ENCODE peak calls at places on chromosome 21, in eight cellular contexts. One of them, this sample, is unnamed.

GRCh38 chr21:38839683-38840286 is 34.1 kb downstream of the ETS2 start:
- DNase-seq in bronchial epithelial cell: peak
- DNase-seq in heart right ventricle: no peak
- DNase-seq in coronary artery: no peak
- DNase-seq in lower lobe of right lung: no peak
- DNase-seq in CD8-positive, alpha-beta T cell: no peak
- DNase-seq in breast epithelium: no peak
- DNase-seq in cardiac fibroblast: peak
- DNase-seq in this sample: peak

GRCh38 chr21:37292946-37293345 is 25.8 kb upstream of the VPS26C start:
- DNase-seq in bronchial epithelial cell: no peak
- DNase-seq in heart right ventricle: peak
- DNase-seq in coronary artery: no peak
- DNase-seq in lower lobe of right lung: no peak
- DNase-seq in CD8-positive, alpha-beta T cell: no peak
- DNase-seq in breast epithelium: no peak
- DNase-seq in cardiac fibroblast: peak
- DNase-seq in this sample: no peak

GRCh38 chr21:43278766-43279577 is 110.2 kb downstream of the CRYAA start:
- DNase-seq in bronchial epithelial cell: no peak
- DNase-seq in heart right ventricle: no peak
- DNase-seq in coronary artery: no peak
- DNase-seq in lower lobe of right lung: peak
- DNase-seq in CD8-positive, alpha-beta T cell: no peak
- DNase-seq in breast epithelium: no peak
- DNase-seq in cardiac fibroblast: no peak
- DNase-seq in this sample: no peak

GRCh38 chr21:43308101-43308500 is 118.8 kb downstream of the SIK1 start:
- DNase-seq in bronchial epithelial cell: no peak
- DNase-seq in heart right ventricle: no peak
- DNase-seq in coronary artery: no peak
- DNase-seq in lower lobe of right lung: peak
- DNase-seq in CD8-positive, alpha-beta T cell: no peak
- DNase-seq in breast epithelium: no peak
- DNase-seq in cardiac fibroblast: no peak
- DNase-seq in this sample: no peak

GRCh38 chr21:42356680-42357079 is 5.9 kb upstream of the TFF2 start:
- DNase-seq in bronchial epithelial cell: no peak
- DNase-seq in heart right ventricle: no peak
- DNase-seq in coronary artery: no peak
- DNase-seq in lower lobe of right lung: no peak
- DNase-seq in CD8-positive, alpha-beta T cell: no peak
- DNase-seq in breast epithelium: peak
- DNase-seq in cardiac fibroblast: no peak
- DNase-seq in this sample: no peak

GRCh38 chr21:36065497-36066036 is 4.3 kb upstream of the CBR1 start:
- DNase-seq in bronchial epithelial cell: peak
- DNase-seq in heart right ventricle: no peak
- DNase-seq in coronary artery: no peak
- DNase-seq in lower lobe of right lung: no peak
- DNase-seq in CD8-positive, alpha-beta T cell: no peak
- DNase-seq in breast epithelium: no peak
- DNase-seq in cardiac fibroblast: peak
- DNase-seq in this sample: no peak

GRCh38 chr21:19553930-19554615 is 1150.5 kb upstream of the TMPRSS15 start:
- DNase-seq in bronchial epithelial cell: no peak
- DNase-seq in heart right ventricle: no peak
- DNase-seq in coronary artery: no peak
- DNase-seq in lower lobe of right lung: no peak
- DNase-seq in CD8-positive, alpha-beta T cell: no peak
- DNase-seq in breast epithelium: no peak
- DNase-seq in cardiac fibroblast: no peak
- DNase-seq in this sample: no peak

GRCh38 chr21:30582850-30583249 is 7.3 kb downstream of the KRTAP22-2 start:
- DNase-seq in bronchial epithelial cell: no peak
- DNase-seq in heart right ventricle: no peak
- DNase-seq in coronary artery: no peak
- DNase-seq in lower lobe of right lung: no peak
- DNase-seq in CD8-positive, alpha-beta T cell: no peak
- DNase-seq in breast epithelium: no peak
- DNase-seq in cardiac fibroblast: no peak
- DNase-seq in this sample: no peak

GRCh38 chr21:26138615-26139257 is 31.8 kb downstream of the APP start:
- DNase-seq in bronchial epithelial cell: no peak
- DNase-seq in heart right ventricle: no peak
- DNase-seq in coronary artery: no peak
- DNase-seq in lower lobe of right lung: no peak
- DNase-seq in CD8-positive, alpha-beta T cell: no peak
- DNase-seq in breast epithelium: no peak
- DNase-seq in cardiac fibroblast: no peak
- DNase-seq in this sample: no peak

GRCh38 chr21:45972716-45973474 is 8.7 kb upstream of the COL6A1 start:
- DNase-seq in bronchial epithelial cell: no peak
- DNase-seq in heart right ventricle: peak
- DNase-seq in coronary artery: peak
- DNase-seq in lower lobe of right lung: peak
- DNase-seq in CD8-positive, alpha-beta T cell: no peak
- DNase-seq in breast epithelium: peak
- DNase-seq in cardiac fibroblast: peak
- DNase-seq in this sample: no peak

GRCh38 chr21:45973475-45974072 is 8.0 kb upstream of the COL6A1 start:
- DNase-seq in bronchial epithelial cell: peak
- DNase-seq in heart right ventricle: peak
- DNase-seq in coronary artery: peak
- DNase-seq in lower lobe of right lung: peak
- DNase-seq in CD8-positive, alpha-beta T cell: peak
- DNase-seq in breast epithelium: peak
- DNase-seq in cardiac fibroblast: peak
- DNase-seq in this sample: no peak

GRCh38 chr21:45970674-45971486 is 10.7 kb upstream of the COL6A1 start:
- DNase-seq in bronchial epithelial cell: no peak
- DNase-seq in heart right ventricle: peak
- DNase-seq in coronary artery: peak
- DNase-seq in lower lobe of right lung: no peak
- DNase-seq in CD8-positive, alpha-beta T cell: peak
- DNase-seq in breast epithelium: peak
- DNase-seq in cardiac fibroblast: peak
- DNase-seq in this sample: no peak

GRCh38 chr21:45971487-45972352 is 9.8 kb upstream of the COL6A1 start:
- DNase-seq in bronchial epithelial cell: no peak
- DNase-seq in heart right ventricle: peak
- DNase-seq in coronary artery: peak
- DNase-seq in lower lobe of right lung: peak
- DNase-seq in CD8-positive, alpha-beta T cell: no peak
- DNase-seq in breast epithelium: peak
- DNase-seq in cardiac fibroblast: peak
- DNase-seq in this sample: no peak

DNA sequence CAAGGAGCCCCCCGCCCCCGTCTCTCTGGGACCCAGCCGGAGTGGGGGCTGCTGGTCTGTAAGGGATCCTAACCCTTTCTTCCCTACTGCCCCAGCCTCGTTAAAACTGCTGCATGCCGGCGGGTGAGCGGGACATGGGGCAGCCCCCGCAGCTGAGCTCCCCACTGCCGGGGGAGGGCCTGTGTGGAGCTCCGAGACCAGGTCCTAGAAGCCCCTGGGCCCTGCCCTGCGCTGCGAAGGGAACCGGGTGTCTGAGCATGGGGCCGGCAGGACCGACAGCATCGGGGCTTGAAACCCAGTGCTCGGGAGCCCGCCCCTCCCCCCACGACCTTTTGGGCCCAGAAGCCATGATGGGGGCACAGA is 9.2 kb upstream of the COL6A1 start:
- DNase-seq in bronchial epithelial cell: no peak
- DNase-seq in heart right ventricle: no peak
- DNase-seq in coronary artery: peak
- DNase-seq in lower lobe of right lung: peak
- DNase-seq in CD8-positive, alpha-beta T cell: no peak
- DNase-seq in breast epithelium: peak
- DNase-seq in cardiac fibroblast: peak
- DNase-seq in this sample: no peak
- H3K4me3 ChIP-seq in bronchial epithelial cell: no peak
- H3K4me3 ChIP-seq in heart right ventricle: peak
- H3K4me3 ChIP-seq in coronary artery: peak
- H3K4me3 ChIP-seq in lower lobe of right lung: peak
- H3K4me3 ChIP-seq in CD8-positive, alpha-beta T cell: no peak
- H3K4me3 ChIP-seq in breast epithelium: peak
- H3K4me3 ChIP-seq in cardiac fibroblast: no peak
- H3K4me3 ChIP-seq in this sample: peak

DNA sequence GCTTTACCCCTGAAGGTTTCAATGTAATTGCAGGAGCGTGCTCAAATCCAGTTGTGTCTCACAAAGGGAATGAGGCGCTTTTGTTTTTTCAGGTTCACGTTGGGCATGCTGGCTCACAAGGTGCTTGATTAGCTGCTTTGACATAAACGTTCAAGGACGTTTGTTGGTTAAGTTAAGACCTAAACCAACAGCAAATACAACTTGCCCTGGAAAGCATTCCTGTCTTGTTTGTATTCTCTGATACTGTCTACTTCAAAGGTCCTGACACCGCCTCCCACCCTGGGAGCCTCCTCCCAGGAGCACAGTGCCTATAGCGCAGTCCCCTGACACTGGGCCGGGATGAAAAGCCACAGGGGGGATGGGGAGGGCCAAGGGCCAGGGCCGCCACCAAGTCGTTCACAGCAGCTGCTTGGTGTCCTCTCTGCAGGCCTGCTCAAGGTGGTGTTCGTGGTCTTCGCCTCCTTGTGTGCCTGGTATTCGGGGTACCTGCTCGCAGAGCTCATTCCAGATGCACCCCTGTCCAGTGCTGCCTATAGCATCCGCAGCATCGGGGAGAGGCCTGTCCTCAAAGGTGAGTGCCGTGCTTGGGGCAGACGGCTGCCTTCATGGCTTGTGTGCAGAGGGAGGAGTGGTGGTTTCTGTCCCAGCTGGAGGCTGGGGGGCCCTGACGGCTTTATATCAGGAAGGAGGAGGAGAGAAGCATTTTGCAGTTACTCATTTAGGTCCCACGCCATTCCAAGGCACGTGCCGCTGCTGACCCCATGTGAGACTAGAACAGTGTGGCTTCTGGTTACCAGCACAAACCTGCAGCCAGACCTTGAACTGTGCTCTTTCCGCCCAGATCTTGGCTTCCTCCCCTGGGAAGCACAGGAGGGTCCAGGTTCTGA is 6.1 kb downstream of the FAM3B start:
- DNase-seq in bronchial epithelial cell: no peak
- DNase-seq in heart right ventricle: no peak
- DNase-seq in coronary artery: no peak
- DNase-seq in lower lobe of right lung: no peak
- DNase-seq in CD8-positive, alpha-beta T cell: no peak
- DNase-seq in breast epithelium: no peak
- DNase-seq in cardiac fibroblast: no peak
- DNase-seq in this sample: no peak
- TF ChIP-seq CTCF in bronchial epithelial cell: no peak
- TF ChIP-seq CTCF in heart right ventricle: no peak
- TF ChIP-seq CTCF in coronary artery: no peak
- TF ChIP-seq CTCF in lower lobe of right lung: no peak
- TF ChIP-seq CTCF in CD8-positive, alpha-beta T cell: no peak
- TF ChIP-seq CTCF in breast epithelium: no peak
- TF ChIP-seq CTCF in cardiac fibroblast: no peak
- TF ChIP-seq CTCF in this sample: no peak

GRCh38 chr21:46161180-46161799 is 5.9 kb upstream of the FTCD start:
- DNase-seq in bronchial epithelial cell: no peak
- DNase-seq in heart right ventricle: no peak
- DNase-seq in coronary artery: peak
- DNase-seq in lower lobe of right lung: no peak
- DNase-seq in CD8-positive, alpha-beta T cell: no peak
- DNase-seq in breast epithelium: peak
- DNase-seq in cardiac fibroblast: no peak
- DNase-seq in this sample: no peak
- H3K4me3 ChIP-seq in bronchial epithelial cell: no peak
- H3K4me3 ChIP-seq in heart right ventricle: no peak
- H3K4me3 ChIP-seq in coronary artery: no peak
- H3K4me3 ChIP-seq in lower lobe of right lung: no peak
- H3K4me3 ChIP-seq in CD8-positive, alpha-beta T cell: no peak
- H3K4me3 ChIP-seq in breast epithelium: peak
- H3K4me3 ChIP-seq in cardiac fibroblast: no peak
- H3K4me3 ChIP-seq in this sample: no peak

DNA sequence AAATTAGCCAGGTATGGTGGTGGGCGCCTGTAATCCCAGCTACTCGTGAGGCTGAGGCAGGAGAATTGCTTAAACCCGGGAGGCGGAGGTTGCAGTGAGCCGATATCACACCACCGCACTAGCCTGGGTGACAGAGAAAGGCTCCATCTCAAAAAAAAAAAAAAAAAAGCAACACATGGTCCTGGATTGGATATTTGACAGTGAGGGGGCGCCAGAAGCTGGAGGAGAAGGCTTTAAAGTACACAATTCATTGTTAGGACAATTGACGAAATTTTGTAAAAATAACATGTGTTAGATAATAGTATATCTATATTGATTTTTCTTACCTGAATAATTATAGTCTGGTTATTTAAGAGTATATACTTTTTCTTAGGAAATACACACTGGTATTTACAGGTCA is 50.2 kb upstream of the USP25 start:
- DNase-seq in bronchial epithelial cell: no peak
- DNase-seq in heart right ventricle: no peak
- DNase-seq in coronary artery: no peak
- DNase-seq in lower lobe of right lung: no peak
- DNase-seq in CD8-positive, alpha-beta T cell: peak
- DNase-seq in breast epithelium: no peak
- DNase-seq in cardiac fibroblast: no peak
- DNase-seq in this sample: no peak
- TF ChIP-seq CTCF in bronchial epithelial cell: no peak
- TF ChIP-seq CTCF in heart right ventricle: no peak
- TF ChIP-seq CTCF in coronary artery: no peak
- TF ChIP-seq CTCF in lower lobe of right lung: no peak
- TF ChIP-seq CTCF in CD8-positive, alpha-beta T cell: no peak
- TF ChIP-seq CTCF in breast epithelium: no peak
- TF ChIP-seq CTCF in cardiac fibroblast: no peak
- TF ChIP-seq CTCF in this sample: no peak

GRCh38 chr21:15729674-15730483 is at the start of gene USP25:
- DNase-seq in bronchial epithelial cell: peak
- DNase-seq in heart right ventricle: peak
- DNase-seq in coronary artery: peak
- DNase-seq in lower lobe of right lung: peak
- DNase-seq in CD8-positive, alpha-beta T cell: peak
- DNase-seq in breast epithelium: peak
- DNase-seq in cardiac fibroblast: peak
- DNase-seq in this sample: no peak
- H3K4me3 ChIP-seq in bronchial epithelial cell: peak
- H3K4me3 ChIP-seq in heart right ventricle: peak
- H3K4me3 ChIP-seq in coronary artery: peak
- H3K4me3 ChIP-seq in lower lobe of right lung: peak
- H3K4me3 ChIP-seq in CD8-positive, alpha-beta T cell: peak
- H3K4me3 ChIP-seq in breast epithelium: peak
- H3K4me3 ChIP-seq in cardiac fibroblast: peak
- H3K4me3 ChIP-seq in this sample: peak